ENCODE peak calls at places on chromosomes 6 and 20, in nine cellular contexts. One of them, this sample, is unnamed.

GRCh38 chr6:76351275-76351674 is 278.8 kb upstream of the IMPG1 start:
- DNase-seq in MV-4-11: no peak
- DNase-seq in stimulated activated CD8-positive, alpha-beta memory T cell treated with anti-CD3 and anti-CD28 coated beads, Interleukin-7, amount 100 ng/mL, for 48 hours: no peak
- DNase-seq in EL: peak; percentile 1
- DNase-seq in mammary epithelial cell: peak; percentile 6
- DNase-seq in GM13976: no peak
- DNase-seq in frontal cortex: no peak
- DNase-seq in effector memory CD4-positive, alpha-beta T cell: no peak
- DNase-seq in stimulated activated effector memory CD8-positive, alpha-beta T cell treated with anti-CD3 and anti-CD28 coated beads, Interleukin-12 subunit alpha, Interleukin-12 subunit beta, amount 100 ng/mL, for 72 hours: no peak
- DNase-seq in this sample: peak; percentile 15

GRCh38 chr6:52574709-52575489 is 2.0 kb downstream of the TRAM2 start:
- DNase-seq in effector memory CD4-positive, alpha-beta T cell: peak; percentile 44
- DNase-seq in stimulated activated effector memory CD8-positive, alpha-beta T cell treated with anti-CD3 and anti-CD28 coated beads, Interleukin-12 subunit alpha, Interleukin-12 subunit beta, amount 100 ng/mL, for 72 hours: peak; percentile 25
- DNase-seq in GM13976: peak; percentile 76
- DNase-seq in EL: peak; percentile 80
- DNase-seq in mammary epithelial cell: no peak
- DNase-seq in frontal cortex: no peak
- DNase-seq in stimulated activated CD8-positive, alpha-beta memory T cell treated with anti-CD3 and anti-CD28 coated beads, Interleukin-7, amount 100 ng/mL, for 48 hours: peak; percentile 46
- DNase-seq in MV-4-11: peak; percentile 75
- DNase-seq in this sample: peak; percentile 68

GRCh38 chr6:63442870-63443269 is 123.1 kb upstream of the LGSN start:
- DNase-seq in effector memory CD4-positive, alpha-beta T cell: no peak
- DNase-seq in stimulated activated CD8-positive, alpha-beta memory T cell treated with anti-CD3 and anti-CD28 coated beads, Interleukin-7, amount 100 ng/mL, for 48 hours: no peak
- DNase-seq in mammary epithelial cell: no peak
- DNase-seq in MV-4-11: no peak
- DNase-seq in GM13976: no peak
- DNase-seq in stimulated activated effector memory CD8-positive, alpha-beta T cell treated with anti-CD3 and anti-CD28 coated beads, Interleukin-12 subunit alpha, Interleukin-12 subunit beta, amount 100 ng/mL, for 72 hours: no peak
- DNase-seq in frontal cortex: no peak
- DNase-seq in EL: no peak
- DNase-seq in this sample: no peak

GRCh38 chr20:58639182-58640146 is 11.6 kb upstream of the STX16 start:
- DNase-seq in effector memory CD4-positive, alpha-beta T cell: no peak
- DNase-seq in EL: no peak
- DNase-seq in frontal cortex: no peak
- DNase-seq in stimulated activated effector memory CD8-positive, alpha-beta T cell treated with anti-CD3 and anti-CD28 coated beads, Interleukin-12 subunit alpha, Interleukin-12 subunit beta, amount 100 ng/mL, for 72 hours: no peak
- DNase-seq in stimulated activated CD8-positive, alpha-beta memory T cell treated with anti-CD3 and anti-CD28 coated beads, Interleukin-7, amount 100 ng/mL, for 48 hours: no peak
- DNase-seq in MV-4-11: no peak
- DNase-seq in GM13976: no peak
- DNase-seq in mammary epithelial cell: no peak
- DNase-seq in this sample: no peak

GRCh38 chr6:101391772-101392560 is 1.5 kb upstream of the GRIK2 start:
- DNase-seq in mammary epithelial cell: no peak
- DNase-seq in frontal cortex: no peak
- DNase-seq in MV-4-11: no peak
- DNase-seq in effector memory CD4-positive, alpha-beta T cell: no peak
- DNase-seq in GM13976: no peak
- DNase-seq in stimulated activated effector memory CD8-positive, alpha-beta T cell treated with anti-CD3 and anti-CD28 coated beads, Interleukin-12 subunit alpha, Interleukin-12 subunit beta, amount 100 ng/mL, for 72 hours: no peak
- DNase-seq in EL: peak; percentile 61
- DNase-seq in stimulated activated CD8-positive, alpha-beta memory T cell treated with anti-CD3 and anti-CD28 coated beads, Interleukin-7, amount 100 ng/mL, for 48 hours: no peak
- DNase-seq in this sample: no peak

GRCh38 chr20:4817230-4817671 is 95.5 kb downstream of the PRND start:
- DNase-seq in effector memory CD4-positive, alpha-beta T cell: no peak
- DNase-seq in stimulated activated effector memory CD8-positive, alpha-beta T cell treated with anti-CD3 and anti-CD28 coated beads, Interleukin-12 subunit alpha, Interleukin-12 subunit beta, amount 100 ng/mL, for 72 hours: no peak
- DNase-seq in EL: peak; percentile 22
- DNase-seq in frontal cortex: no peak
- DNase-seq in GM13976: no peak
- DNase-seq in mammary epithelial cell: no peak
- DNase-seq in MV-4-11: no peak
- DNase-seq in stimulated activated CD8-positive, alpha-beta memory T cell treated with anti-CD3 and anti-CD28 coated beads, Interleukin-7, amount 100 ng/mL, for 48 hours: no peak
- DNase-seq in this sample: no peak

GRCh38 chr6:24838081-24838480 is 39.4 kb upstream of the ARMH2 start:
- DNase-seq in mammary epithelial cell: no peak
- DNase-seq in MV-4-11: no peak
- DNase-seq in effector memory CD4-positive, alpha-beta T cell: no peak
- DNase-seq in GM13976: no peak
- DNase-seq in stimulated activated CD8-positive, alpha-beta memory T cell treated with anti-CD3 and anti-CD28 coated beads, Interleukin-7, amount 100 ng/mL, for 48 hours: no peak
- DNase-seq in EL: no peak
- DNase-seq in frontal cortex: no peak
- DNase-seq in stimulated activated effector memory CD8-positive, alpha-beta T cell treated with anti-CD3 and anti-CD28 coated beads, Interleukin-12 subunit alpha, Interleukin-12 subunit beta, amount 100 ng/mL, for 72 hours: no peak
- DNase-seq in this sample: no peak

GRCh38 chr6:157649311-157650260 is 173.5 kb upstream of the SNX9 start:
- DNase-seq in GM13976: no peak
- DNase-seq in stimulated activated CD8-positive, alpha-beta memory T cell treated with anti-CD3 and anti-CD28 coated beads, Interleukin-7, amount 100 ng/mL, for 48 hours: no peak
- DNase-seq in mammary epithelial cell: no peak
- DNase-seq in MV-4-11: no peak
- DNase-seq in EL: no peak
- DNase-seq in frontal cortex: no peak
- DNase-seq in stimulated activated effector memory CD8-positive, alpha-beta T cell treated with anti-CD3 and anti-CD28 coated beads, Interleukin-12 subunit alpha, Interleukin-12 subunit beta, amount 100 ng/mL, for 72 hours: no peak
- DNase-seq in effector memory CD4-positive, alpha-beta T cell: no peak
- DNase-seq in this sample: no peak

GRCh38 chr20:64053841-64054661 is 4.6 kb upstream of the SOX18 start:
- DNase-seq in mammary epithelial cell: no peak
- DNase-seq in stimulated activated CD8-positive, alpha-beta memory T cell treated with anti-CD3 and anti-CD28 coated beads, Interleukin-7, amount 100 ng/mL, for 48 hours: no peak
- DNase-seq in GM13976: peak; percentile 70
- DNase-seq in MV-4-11: peak; percentile 30
- DNase-seq in EL: no peak
- DNase-seq in effector memory CD4-positive, alpha-beta T cell: no peak
- DNase-seq in stimulated activated effector memory CD8-positive, alpha-beta T cell treated with anti-CD3 and anti-CD28 coated beads, Interleukin-12 subunit alpha, Interleukin-12 subunit beta, amount 100 ng/mL, for 72 hours: no peak
- DNase-seq in frontal cortex: no peak
- DNase-seq in this sample: no peak

GRCh38 chr6:39416728-39417127 is 94.2 kb upstream of the KCNK16 start:
- DNase-seq in effector memory CD4-positive, alpha-beta T cell: no peak
- DNase-seq in frontal cortex: no peak
- DNase-seq in stimulated activated effector memory CD8-positive, alpha-beta T cell treated with anti-CD3 and anti-CD28 coated beads, Interleukin-12 subunit alpha, Interleukin-12 subunit beta, amount 100 ng/mL, for 72 hours: no peak
- DNase-seq in GM13976: no peak
- DNase-seq in MV-4-11: no peak
- DNase-seq in EL: peak; percentile 98
- DNase-seq in mammary epithelial cell: peak; percentile 32
- DNase-seq in stimulated activated CD8-positive, alpha-beta memory T cell treated with anti-CD3 and anti-CD28 coated beads, Interleukin-7, amount 100 ng/mL, for 48 hours: no peak
- DNase-seq in this sample: no peak

GRCh38 chr20:38599410-38599882 is 2.2 kb upstream of the ARHGAP40 start:
- DNase-seq in stimulated activated effector memory CD8-positive, alpha-beta T cell treated with anti-CD3 and anti-CD28 coated beads, Interleukin-12 subunit alpha, Interleukin-12 subunit beta, amount 100 ng/mL, for 72 hours: no peak
- DNase-seq in MV-4-11: no peak
- DNase-seq in frontal cortex: no peak
- DNase-seq in mammary epithelial cell: peak; percentile 60
- DNase-seq in GM13976: no peak
- DNase-seq in stimulated activated CD8-positive, alpha-beta memory T cell treated with anti-CD3 and anti-CD28 coated beads, Interleukin-7, amount 100 ng/mL, for 48 hours: no peak
- DNase-seq in EL: peak; percentile 32
- DNase-seq in effector memory CD4-positive, alpha-beta T cell: no peak
- DNase-seq in this sample: no peak

GRCh38 chr20:24785141-24785924 is 163.7 kb upstream of the CST7 start:
- DNase-seq in MV-4-11: no peak
- DNase-seq in frontal cortex: no peak
- DNase-seq in stimulated activated effector memory CD8-positive, alpha-beta T cell treated with anti-CD3 and anti-CD28 coated beads, Interleukin-12 subunit alpha, Interleukin-12 subunit beta, amount 100 ng/mL, for 72 hours: no peak
- DNase-seq in mammary epithelial cell: peak; percentile 34
- DNase-seq in GM13976: no peak
- DNase-seq in stimulated activated CD8-positive, alpha-beta memory T cell treated with anti-CD3 and anti-CD28 coated beads, Interleukin-7, amount 100 ng/mL, for 48 hours: no peak
- DNase-seq in effector memory CD4-positive, alpha-beta T cell: no peak
- DNase-seq in EL: peak; percentile 87
- DNase-seq in this sample: no peak

GRCh38 chr20:13061381-13061780 is 52.6 kb downstream of the SPTLC3 start:
- DNase-seq in GM13976: no peak
- DNase-seq in frontal cortex: no peak
- DNase-seq in mammary epithelial cell: peak; percentile 93
- DNase-seq in stimulated activated effector memory CD8-positive, alpha-beta T cell treated with anti-CD3 and anti-CD28 coated beads, Interleukin-12 subunit alpha, Interleukin-12 subunit beta, amount 100 ng/mL, for 72 hours: no peak
- DNase-seq in effector memory CD4-positive, alpha-beta T cell: no peak
- DNase-seq in EL: no peak
- DNase-seq in MV-4-11: no peak
- DNase-seq in stimulated activated CD8-positive, alpha-beta memory T cell treated with anti-CD3 and anti-CD28 coated beads, Interleukin-7, amount 100 ng/mL, for 48 hours: no peak
- DNase-seq in this sample: no peak

GRCh38 chr20:38210741-38211140 is 45.7 kb upstream of the TGM2 start:
- DNase-seq in MV-4-11: no peak
- DNase-seq in mammary epithelial cell: peak; percentile 43
- DNase-seq in effector memory CD4-positive, alpha-beta T cell: no peak
- DNase-seq in EL: peak; percentile 61
- DNase-seq in stimulated activated CD8-positive, alpha-beta memory T cell treated with anti-CD3 and anti-CD28 coated beads, Interleukin-7, amount 100 ng/mL, for 48 hours: no peak
- DNase-seq in stimulated activated effector memory CD8-positive, alpha-beta T cell treated with anti-CD3 and anti-CD28 coated beads, Interleukin-12 subunit alpha, Interleukin-12 subunit beta, amount 100 ng/mL, for 72 hours: no peak
- DNase-seq in GM13976: no peak
- DNase-seq in frontal cortex: no peak
- DNase-seq in this sample: no peak

GRCh38 chr6:14734416-14735340 is 511.2 kb upstream of the JARID2 start:
- DNase-seq in frontal cortex: no peak
- DNase-seq in mammary epithelial cell: peak; percentile 67
- DNase-seq in MV-4-11: peak; percentile 90
- DNase-seq in EL: peak; percentile 78
- DNase-seq in stimulated activated CD8-positive, alpha-beta memory T cell treated with anti-CD3 and anti-CD28 coated beads, Interleukin-7, amount 100 ng/mL, for 48 hours: peak; percentile 52
- DNase-seq in stimulated activated effector memory CD8-positive, alpha-beta T cell treated with anti-CD3 and anti-CD28 coated beads, Interleukin-12 subunit alpha, Interleukin-12 subunit beta, amount 100 ng/mL, for 72 hours: no peak
- DNase-seq in effector memory CD4-positive, alpha-beta T cell: no peak
- DNase-seq in GM13976: peak; percentile 47
- DNase-seq in this sample: peak; percentile 77

GRCh38 chr6:159169193-159169555 is at the start of gene FNDC1:
- DNase-seq in stimulated activated CD8-positive, alpha-beta memory T cell treated with anti-CD3 and anti-CD28 coated beads, Interleukin-7, amount 100 ng/mL, for 48 hours: no peak
- DNase-seq in EL: no peak
- DNase-seq in stimulated activated effector memory CD8-positive, alpha-beta T cell treated with anti-CD3 and anti-CD28 coated beads, Interleukin-12 subunit alpha, Interleukin-12 subunit beta, amount 100 ng/mL, for 72 hours: peak; percentile 74
- DNase-seq in GM13976: peak; percentile 90
- DNase-seq in frontal cortex: peak; percentile 46
- DNase-seq in mammary epithelial cell: no peak
- DNase-seq in effector memory CD4-positive, alpha-beta T cell: peak; percentile 15
- DNase-seq in MV-4-11: no peak
- DNase-seq in this sample: no peak

GRCh38 chr6:4466260-4466659 is 309.9 kb upstream of the CDYL start:
- DNase-seq in EL: peak; percentile 35
- DNase-seq in mammary epithelial cell: no peak
- DNase-seq in effector memory CD4-positive, alpha-beta T cell: no peak
- DNase-seq in stimulated activated effector memory CD8-positive, alpha-beta T cell treated with anti-CD3 and anti-CD28 coated beads, Interleukin-12 subunit alpha, Interleukin-12 subunit beta, amount 100 ng/mL, for 72 hours: no peak
- DNase-seq in MV-4-11: no peak
- DNase-seq in frontal cortex: no peak
- DNase-seq in stimulated activated CD8-positive, alpha-beta memory T cell treated with anti-CD3 and anti-CD28 coated beads, Interleukin-7, amount 100 ng/mL, for 48 hours: no peak
- DNase-seq in GM13976: no peak
- DNase-seq in this sample: no peak

GRCh38 chr20:36390719-36391415 is 84.7 kb downstream of the DLGAP4 start:
- DNase-seq in MV-4-11: no peak
- DNase-seq in EL: peak; percentile 14
- DNase-seq in stimulated activated effector memory CD8-positive, alpha-beta T cell treated with anti-CD3 and anti-CD28 coated beads, Interleukin-12 subunit alpha, Interleukin-12 subunit beta, amount 100 ng/mL, for 72 hours: no peak
- DNase-seq in GM13976: no peak
- DNase-seq in stimulated activated CD8-positive, alpha-beta memory T cell treated with anti-CD3 and anti-CD28 coated beads, Interleukin-7, amount 100 ng/mL, for 48 hours: no peak
- DNase-seq in effector memory CD4-positive, alpha-beta T cell: no peak
- DNase-seq in frontal cortex: no peak
- DNase-seq in mammary epithelial cell: no peak
- DNase-seq in this sample: no peak

GRCh38 chr6:17505062-17505476 is 95.0 kb upstream of the FAM8A1 start:
- DNase-seq in effector memory CD4-positive, alpha-beta T cell: no peak
- DNase-seq in MV-4-11: no peak
- DNase-seq in mammary epithelial cell: no peak
- DNase-seq in frontal cortex: no peak
- DNase-seq in stimulated activated CD8-positive, alpha-beta memory T cell treated with anti-CD3 and anti-CD28 coated beads, Interleukin-7, amount 100 ng/mL, for 48 hours: no peak
- DNase-seq in stimulated activated effector memory CD8-positive, alpha-beta T cell treated with anti-CD3 and anti-CD28 coated beads, Interleukin-12 subunit alpha, Interleukin-12 subunit beta, amount 100 ng/mL, for 72 hours: no peak
- DNase-seq in GM13976: no peak
- DNase-seq in EL: peak; percentile 29
- DNase-seq in this sample: peak; percentile 3

GRCh38 chr20:50471231-50471630 is 39.0 kb upstream of the PTPN1 start:
- DNase-seq in stimulated activated CD8-positive, alpha-beta memory T cell treated with anti-CD3 and anti-CD28 coated beads, Interleukin-7, amount 100 ng/mL, for 48 hours: no peak
- DNase-seq in MV-4-11: no peak
- DNase-seq in GM13976: no peak
- DNase-seq in mammary epithelial cell: no peak
- DNase-seq in frontal cortex: no peak
- DNase-seq in stimulated activated effector memory CD8-positive, alpha-beta T cell treated with anti-CD3 and anti-CD28 coated beads, Interleukin-12 subunit alpha, Interleukin-12 subunit beta, amount 100 ng/mL, for 72 hours: no peak
- DNase-seq in EL: no peak
- DNase-seq in effector memory CD4-positive, alpha-beta T cell: no peak
- DNase-seq in this sample: no peak

GRCh38 chr6:4105980-4106536 is 27.1 kb upstream of the FAM217A start:
- DNase-seq in effector memory CD4-positive, alpha-beta T cell: no peak
- DNase-seq in GM13976: no peak
- DNase-seq in MV-4-11: no peak
- DNase-seq in EL: no peak
- DNase-seq in frontal cortex: no peak
- DNase-seq in stimulated activated CD8-positive, alpha-beta memory T cell treated with anti-CD3 and anti-CD28 coated beads, Interleukin-7, amount 100 ng/mL, for 48 hours: no peak
- DNase-seq in stimulated activated effector memory CD8-positive, alpha-beta T cell treated with anti-CD3 and anti-CD28 coated beads, Interleukin-12 subunit alpha, Interleukin-12 subunit beta, amount 100 ng/mL, for 72 hours: no peak
- DNase-seq in mammary epithelial cell: no peak
- DNase-seq in this sample: no peak

GRCh38 chr20:51594999-51595532 is 52.5 kb upstream of the NFATC2 start:
- DNase-seq in EL: peak; percentile 89
- DNase-seq in effector memory CD4-positive, alpha-beta T cell: peak; percentile 48
- DNase-seq in mammary epithelial cell: peak; percentile 64
- DNase-seq in stimulated activated CD8-positive, alpha-beta memory T cell treated with anti-CD3 and anti-CD28 coated beads, Interleukin-7, amount 100 ng/mL, for 48 hours: peak; percentile 77
- DNase-seq in stimulated activated effector memory CD8-positive, alpha-beta T cell treated with anti-CD3 and anti-CD28 coated beads, Interleukin-12 subunit alpha, Interleukin-12 subunit beta, amount 100 ng/mL, for 72 hours: peak; percentile 60
- DNase-seq in GM13976: peak; percentile 86
- DNase-seq in frontal cortex: peak; percentile 63
- DNase-seq in MV-4-11: peak; percentile 92
- DNase-seq in this sample: peak; percentile 82

GRCh38 chr6:100554228-100554627 is 89.5 kb upstream of the SIM1 start:
- DNase-seq in effector memory CD4-positive, alpha-beta T cell: no peak
- DNase-seq in stimulated activated effector memory CD8-positive, alpha-beta T cell treated with anti-CD3 and anti-CD28 coated beads, Interleukin-12 subunit alpha, Interleukin-12 subunit beta, amount 100 ng/mL, for 72 hours: no peak
- DNase-seq in stimulated activated CD8-positive, alpha-beta memory T cell treated with anti-CD3 and anti-CD28 coated beads, Interleukin-7, amount 100 ng/mL, for 48 hours: no peak
- DNase-seq in MV-4-11: no peak
- DNase-seq in frontal cortex: no peak
- DNase-seq in GM13976: no peak
- DNase-seq in mammary epithelial cell: no peak
- DNase-seq in EL: no peak
- DNase-seq in this sample: no peak

GRCh38 chr6:169363590-169363989 is 109.9 kb upstream of the THBS2 start:
- DNase-seq in frontal cortex: no peak
- DNase-seq in stimulated activated CD8-positive, alpha-beta memory T cell treated with anti-CD3 and anti-CD28 coated beads, Interleukin-7, amount 100 ng/mL, for 48 hours: no peak
- DNase-seq in EL: peak; percentile 70
- DNase-seq in mammary epithelial cell: no peak
- DNase-seq in stimulated activated effector memory CD8-positive, alpha-beta T cell treated with anti-CD3 and anti-CD28 coated beads, Interleukin-12 subunit alpha, Interleukin-12 subunit beta, amount 100 ng/mL, for 72 hours: no peak
- DNase-seq in MV-4-11: no peak
- DNase-seq in GM13976: no peak
- DNase-seq in effector memory CD4-positive, alpha-beta T cell: no peak
- DNase-seq in this sample: no peak

GRCh38 chr20:57806476-57806875 is 96.7 kb upstream of the PMEPA1 start:
- DNase-seq in stimulated activated CD8-positive, alpha-beta memory T cell treated with anti-CD3 and anti-CD28 coated beads, Interleukin-7, amount 100 ng/mL, for 48 hours: no peak
- DNase-seq in MV-4-11: no peak
- DNase-seq in stimulated activated effector memory CD8-positive, alpha-beta T cell treated with anti-CD3 and anti-CD28 coated beads, Interleukin-12 subunit alpha, Interleukin-12 subunit beta, amount 100 ng/mL, for 72 hours: no peak
- DNase-seq in GM13976: no peak
- DNase-seq in EL: no peak
- DNase-seq in effector memory CD4-positive, alpha-beta T cell: no peak
- DNase-seq in frontal cortex: no peak
- DNase-seq in mammary epithelial cell: no peak
- DNase-seq in this sample: no peak

GRCh38 chr20:62156592-62157386 is 13.2 kb downstream of the SS18L1 start:
- DNase-seq in effector memory CD4-positive, alpha-beta T cell: peak; percentile 44
- DNase-seq in frontal cortex: peak; percentile 66
- DNase-seq in MV-4-11: peak; percentile 22
- DNase-seq in EL: peak; percentile 42
- DNase-seq in stimulated activated effector memory CD8-positive, alpha-beta T cell treated with anti-CD3 and anti-CD28 coated beads, Interleukin-12 subunit alpha, Interleukin-12 subunit beta, amount 100 ng/mL, for 72 hours: peak; percentile 59
- DNase-seq in mammary epithelial cell: no peak
- DNase-seq in stimulated activated CD8-positive, alpha-beta memory T cell treated with anti-CD3 and anti-CD28 coated beads, Interleukin-7, amount 100 ng/mL, for 48 hours: peak; percentile 64
- DNase-seq in GM13976: peak; percentile 89
- DNase-seq in this sample: no peak

GRCh38 chr6:38131527-38131965 is 312.0 kb downstream of the ZFAND3 start:
- DNase-seq in MV-4-11: no peak
- DNase-seq in frontal cortex: no peak
- DNase-seq in stimulated activated CD8-positive, alpha-beta memory T cell treated with anti-CD3 and anti-CD28 coated beads, Interleukin-7, amount 100 ng/mL, for 48 hours: peak; percentile 15
- DNase-seq in GM13976: no peak
- DNase-seq in effector memory CD4-positive, alpha-beta T cell: no peak
- DNase-seq in mammary epithelial cell: peak; percentile 97
- DNase-seq in stimulated activated effector memory CD8-positive, alpha-beta T cell treated with anti-CD3 and anti-CD28 coated beads, Interleukin-12 subunit alpha, Interleukin-12 subunit beta, amount 100 ng/mL, for 72 hours: no peak
- DNase-seq in EL: peak; percentile 95
- DNase-seq in this sample: no peak

GRCh38 chr6:5645275-5645674 is 361.4 kb downstream of the NRN1 start:
- DNase-seq in frontal cortex: no peak
- DNase-seq in EL: no peak
- DNase-seq in stimulated activated effector memory CD8-positive, alpha-beta T cell treated with anti-CD3 and anti-CD28 coated beads, Interleukin-12 subunit alpha, Interleukin-12 subunit beta, amount 100 ng/mL, for 72 hours: no peak
- DNase-seq in GM13976: no peak
- DNase-seq in effector memory CD4-positive, alpha-beta T cell: no peak
- DNase-seq in stimulated activated CD8-positive, alpha-beta memory T cell treated with anti-CD3 and anti-CD28 coated beads, Interleukin-7, amount 100 ng/mL, for 48 hours: no peak
- DNase-seq in MV-4-11: no peak
- DNase-seq in mammary epithelial cell: no peak
- DNase-seq in this sample: no peak

GRCh38 chr6:112780498-112781096 is 433.5 kb downstream of the RFPL4B start:
- DNase-seq in mammary epithelial cell: peak; percentile 61
- DNase-seq in stimulated activated effector memory CD8-positive, alpha-beta T cell treated with anti-CD3 and anti-CD28 coated beads, Interleukin-12 subunit alpha, Interleukin-12 subunit beta, amount 100 ng/mL, for 72 hours: no peak
- DNase-seq in EL: peak; percentile 84
- DNase-seq in stimulated activated CD8-positive, alpha-beta memory T cell treated with anti-CD3 and anti-CD28 coated beads, Interleukin-7, amount 100 ng/mL, for 48 hours: peak; percentile 9
- DNase-seq in effector memory CD4-positive, alpha-beta T cell: no peak
- DNase-seq in GM13976: peak; percentile 53
- DNase-seq in frontal cortex: peak; percentile 14
- DNase-seq in MV-4-11: peak; percentile 46
- DNase-seq in this sample: peak; percentile 78

GRCh38 chr20:3865152-3865886 is 18.7 kb downstream of the MAVS start:
- DNase-seq in MV-4-11: no peak
- DNase-seq in mammary epithelial cell: no peak
- DNase-seq in EL: no peak
- DNase-seq in stimulated activated effector memory CD8-positive, alpha-beta T cell treated with anti-CD3 and anti-CD28 coated beads, Interleukin-12 subunit alpha, Interleukin-12 subunit beta, amount 100 ng/mL, for 72 hours: no peak
- DNase-seq in frontal cortex: no peak
- DNase-seq in GM13976: no peak
- DNase-seq in stimulated activated CD8-positive, alpha-beta memory T cell treated with anti-CD3 and anti-CD28 coated beads, Interleukin-7, amount 100 ng/mL, for 48 hours: no peak
- DNase-seq in effector memory CD4-positive, alpha-beta T cell: no peak
- DNase-seq in this sample: no peak

GRCh38 chr20:17024513-17025105 is 202.2 kb upstream of the PCSK2 start:
- DNase-seq in frontal cortex: no peak
- DNase-seq in mammary epithelial cell: no peak
- DNase-seq in stimulated activated CD8-positive, alpha-beta memory T cell treated with anti-CD3 and anti-CD28 coated beads, Interleukin-7, amount 100 ng/mL, for 48 hours: no peak
- DNase-seq in EL: peak; percentile 46
- DNase-seq in effector memory CD4-positive, alpha-beta T cell: no peak
- DNase-seq in stimulated activated effector memory CD8-positive, alpha-beta T cell treated with anti-CD3 and anti-CD28 coated beads, Interleukin-12 subunit alpha, Interleukin-12 subunit beta, amount 100 ng/mL, for 72 hours: no peak
- DNase-seq in MV-4-11: no peak
- DNase-seq in GM13976: no peak
- DNase-seq in this sample: no peak